ENCODE peak calls at places on chromosomes 2 and 18, in seven cellular contexts. A, B, J, N, D, Q and C are unnamed samples.

GRCh38 chr2:25159947-25160346 is 8.4 kb downstream of the POMC start:
- DNase-seq in Q (peak; percentile 51), J (no peak), N (no peak), A (peak; percentile 18), D (no peak), B (no peak), C (no peak)

GRCh38 chr18:79795446-79795845 is 2.3 kb upstream of the KCNG2 start:
- DNase-seq in Q (no peak), J (no peak), A (no peak), D (no peak), N (no peak), B (no peak), C (no peak)

GRCh38 chr2:238866656-238867277 is 18.9 kb downstream of the TWIST2 start:
- DNase-seq in J (no peak), A (no peak), D (no peak), Q (no peak), N (no peak), B (no peak), C (no peak)

GRCh38 chr18:3692691-3693090 is 242.7 kb downstream of the TGIF1 start:
- DNase-seq in Q (no peak), D (no peak), A (no peak), B (no peak), J (no peak), N (no peak), C (peak; percentile 61)

GRCh38 chr2:215773728-215774127 is 239.6 kb downstream of the MREG start:
- DNase-seq in Q (peak; percentile 47), D (peak; percentile 20), A (peak; percentile 94), J (peak; percentile 32), B (peak; percentile 50), N (peak; percentile 34), C (no peak)

GRCh38 chr18:74266161-74266560 is 25.6 kb downstream of the CYB5A start:
- DNase-seq in B (no peak), D (no peak), Q (no peak), N (no peak), A (peak; percentile 67), J (no peak), C (no peak)

GRCh38 chr2:218271865-218272530 is 1.7 kb downstream of the PNKD start:
- DNase-seq in N (no peak), D (no peak), A (no peak), J (no peak), B (peak; percentile 24), Q (no peak), C (no peak)

GRCh38 chr18:13218376-13219011 is at the start of gene LDLRAD4:
- DNase-seq in D (peak; percentile 33), A (no peak), J (peak; percentile 58), Q (no peak), B (peak; percentile 79), N (no peak), C (peak; percentile 55)

GRCh38 chr18:57425096-57425495 is 10.1 kb upstream of the ONECUT2 start:
- DNase-seq in N (no peak), D (no peak), B (no peak), A (no peak), J (no peak), Q (no peak), C (no peak)

GRCh38 chr2:187748958-187749357 is 194.7 kb upstream of the TFPI start:
- DNase-seq in B (no peak), J (no peak), Q (no peak), D (no peak), A (no peak), N (no peak), C (no peak)

GRCh38 chr18:62420513-62421209 is 95.6 kb downstream of the TNFRSF11A start:
- DNase-seq in J (no peak), B (no peak), D (no peak), N (no peak), Q (peak; percentile 80), A (peak; percentile 65), C (no peak)

GRCh38 chr2:237431372-237431771 is 17.4 kb upstream of the COL6A3 start:
- DNase-seq in A (peak; percentile 93), N (no peak), D (no peak), B (no peak), Q (no peak), J (no peak), C (no peak)

GRCh38 chr2:237431856-237432255 is 17.9 kb upstream of the COL6A3 start:
- DNase-seq in J (no peak), Q (no peak), A (no peak), D (no peak), B (no peak), N (no peak), C (no peak)

GRCh38 chr2:237434916-237435315 is 21.0 kb upstream of the COL6A3 start:
- DNase-seq in N (no peak), J (no peak), D (no peak), Q (peak; percentile 45), B (no peak), A (peak; percentile 75), C (no peak)

GRCh38 chr2:237433920-237434319 is 20.0 kb upstream of the COL6A3 start:
- DNase-seq in N (no peak), D (no peak), B (no peak), Q (no peak), J (no peak), A (no peak), C (no peak)

GRCh38 chr2:237432484-237433092 is 18.6 kb upstream of the COL6A3 start:
- DNase-seq in Q (no peak), D (no peak), A (peak; percentile 93), B (no peak), J (no peak), N (no peak), C (peak; percentile 33)
- TF ChIP-seq POLR2A in Q (no peak), D (no peak), A (no peak), B (no peak), J (no peak), N (no peak), C (no peak)

DNA sequence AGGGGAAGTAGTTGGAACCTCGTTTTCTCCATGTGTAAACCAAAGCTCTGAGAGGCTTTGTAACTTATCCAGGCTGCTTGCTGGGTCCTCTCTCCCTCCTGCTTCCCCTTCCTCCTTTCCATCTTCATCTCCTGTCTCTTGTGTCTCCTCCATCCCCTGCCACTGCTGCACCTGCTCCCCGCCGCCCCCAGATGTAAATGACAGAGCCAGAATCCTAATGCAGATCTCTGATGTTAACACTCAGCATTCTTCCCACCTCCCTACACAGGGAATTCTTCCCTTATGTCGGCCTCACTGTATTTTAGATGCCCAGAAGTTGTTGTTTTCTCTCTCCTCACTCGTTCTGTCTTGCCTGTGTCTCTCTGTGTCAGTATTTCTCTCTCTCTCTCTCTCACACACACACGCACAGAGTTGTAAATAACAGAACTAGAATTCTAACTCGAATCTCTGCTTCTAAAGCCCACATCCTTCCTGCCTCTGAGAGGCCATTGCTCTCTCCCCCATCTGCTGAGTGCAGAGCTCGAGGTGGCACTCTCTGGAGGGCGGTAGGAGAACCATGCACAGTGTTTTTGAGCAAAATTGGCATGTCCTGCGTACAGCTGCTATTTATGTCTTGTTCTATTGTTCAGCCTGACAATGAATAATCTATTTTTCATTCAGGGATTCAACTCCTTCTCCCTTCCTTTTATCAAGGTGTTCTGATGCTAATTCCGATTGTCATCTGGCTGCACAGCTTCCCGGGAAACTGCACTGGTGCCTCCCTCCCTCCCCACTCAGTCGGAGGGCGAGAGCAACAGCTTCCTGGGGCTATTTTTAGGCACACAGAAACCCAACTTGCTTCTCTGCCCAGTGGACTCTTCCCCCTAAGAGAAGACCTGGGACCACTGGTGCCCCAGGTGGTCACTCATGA is 219.9 kb downstream of the SH3RF3 start:
- DNase-seq in B (no peak), J (no peak), A (no peak), Q (no peak), N (no peak), D (no peak), C (no peak)
- H3K4me1 ChIP-seq in B (peaks cover 34% of the 10 kb centered on the region), J (no peaks in the 10 kb centered on the region), A (peaks cover 25% of the 10 kb centered on the region), Q (no peaks in the 10 kb centered on the region), N (no peaks in the 10 kb centered on the region), D (peaks cover 44% of the 10 kb centered on the region), C (peaks cover 34% of the 10 kb centered on the region)

GRCh38 chr2:168247341-168248305 is at the start of gene STK39:
- DNase-seq in N (peak; percentile 41), B (peak; percentile 82), Q (peak; percentile 79), J (peak; percentile 82), D (peak; percentile 24), A (peak; percentile 73), C (peak; percentile 71)
- TF ChIP-seq CTCF in N (no peak), B (peak; percentile 3), Q (no peak), J (no peak), D (no peak), A (peak; percentile 5), C (no peak)

GRCh38 chr2:85771486-85771885 is 17.7 kb downstream of the ATOH8 start:
- DNase-seq in Q (no peak), A (no peak), B (no peak), J (no peak), D (no peak), N (no peak), C (no peak)

GRCh38 chr2:85772841-85773491 is 19.2 kb downstream of the ATOH8 start:
- DNase-seq in J (no peak), B (peak; percentile 83), N (no peak), A (no peak), D (peak; percentile 79), Q (no peak), C (no peak)

GRCh38 chr2:85770786-85771409 is 17.1 kb downstream of the ATOH8 start:
- DNase-seq in Q (no peak), J (no peak), A (no peak), D (no peak), N (no peak), B (no peak), C (no peak)

GRCh38 chr2:85773692-85774091 is 19.9 kb downstream of the ATOH8 start:
- DNase-seq in Q (no peak), A (no peak), B (no peak), N (no peak), J (no peak), D (no peak), C (no peak)

DNA sequence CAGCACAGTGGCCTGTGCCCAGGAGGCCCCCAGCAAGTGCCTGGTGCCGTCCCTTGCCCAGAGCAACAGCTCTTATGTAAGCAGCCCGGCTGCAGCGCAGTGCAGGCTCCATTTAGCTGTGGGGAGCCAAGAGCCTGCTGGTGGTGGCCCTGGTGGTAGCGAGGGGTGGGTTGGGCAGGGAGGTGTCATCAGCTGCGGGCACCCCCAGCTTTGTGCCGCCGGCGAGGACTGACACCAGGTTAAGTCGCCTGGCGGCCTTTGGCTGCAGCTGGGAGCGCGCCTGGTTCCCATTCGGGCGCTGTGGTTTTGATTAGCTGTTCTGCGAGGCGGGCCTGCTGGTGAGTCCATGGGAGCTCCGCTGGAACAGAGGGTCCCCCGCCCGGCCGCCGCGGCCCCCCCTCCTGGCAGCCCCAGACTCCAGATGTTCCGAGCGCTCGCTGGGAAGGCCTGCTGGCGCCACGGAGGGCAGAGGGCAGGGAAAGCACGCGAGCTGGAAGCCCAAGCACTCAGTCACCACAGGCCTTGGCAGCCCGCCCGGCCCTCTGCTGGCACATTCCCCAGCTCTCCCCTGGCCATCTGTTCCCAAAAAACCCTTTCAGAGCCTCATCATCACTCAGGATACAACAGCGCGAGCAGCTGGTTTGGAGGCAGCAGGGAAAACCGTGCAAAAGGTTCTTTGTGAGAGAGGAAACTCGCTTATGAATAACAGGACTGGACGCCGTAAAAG is 18.4 kb downstream of the ATOH8 start:
- DNase-seq in N (peak; percentile 99), Q (no peak), D (peak; percentile 99), B (peak; percentile 99), J (peak; percentile 96), A (peak; percentile 100), C (peak; percentile 99)
- TF ChIP-seq POLR2A in N (peak; percentile 31), Q (no peak), D (peak; percentile 53), B (peak; percentile 45), J (peak; percentile 45), A (peak; percentile 46), C (peak; percentile 29)

GRCh38 chr2:42923632-42924425 is 131.4 kb upstream of the HAAO start:
- DNase-seq in Q (peak; percentile 31), B (no peak), A (peak; percentile 50), D (no peak), N (no peak), J (no peak), C (no peak)
- H3K4me1 ChIP-seq in Q (peaks cover 53% of the 10 kb centered on the region), B (peaks cover 56% of the 10 kb centered on the region), A (peaks cover 45% of the 10 kb centered on the region), D (peaks cover 59% of the 10 kb centered on the region), N (peaks cover 3% of the 10 kb centered on the region), J (peaks cover 63% of the 10 kb centered on the region), C (peaks cover 75% of the 10 kb centered on the region)